ENCODE peak calls at places on chromosomes 6 and 20, in eight cellular contexts. L, D, M, R, X, W, P and S are unnamed samples.

GRCh38 chr20:16209826-16210365 is 363.4 kb downstream of the KIF16B start:
- DNase-seq in W (peak), X (no peak), M (no peak), R (no peak), P (no peak), L (no peak), D (no peak), S (no peak)

GRCh38 chr6:40378071-40378724 is 209.0 kb downstream of the LRFN2 start:
- DNase-seq in W (peak), L (no peak), P (no peak), M (no peak), R (no peak), D (no peak), X (no peak), S (no peak)

GRCh38 chr6:53582963-53583362 is 38.1 kb upstream of the GCLC start:
- DNase-seq in D (no peak), P (no peak), R (peak), L (no peak), W (no peak), X (no peak), M (no peak), S (no peak)

GRCh38 chr20:44805991-44806729 is 4.2 kb downstream of the RIMS4 start:
- DNase-seq in R (no peak), X (peak), M (peak), L (no peak), P (no peak), D (no peak), W (no peak), S (peak)

GRCh38 chr6:122365775-122366403 is 33.6 kb upstream of the HSF2 start:
- DNase-seq in D (no peak), M (no peak), R (no peak), L (no peak), P (no peak), X (no peak), W (no peak), S (peak)

GRCh38 chr20:62700261-62700925 is 8.2 kb upstream of the NTSR1 start:
- DNase-seq in W (no peak), L (no peak), X (no peak), P (no peak), M (peak), R (no peak), D (no peak), S (no peak)

GRCh38 chr20:62430311-62430853 is 3.0 kb upstream of the RBBP8NL start:
- DNase-seq in D (no peak), X (no peak), R (no peak), P (no peak), W (no peak), L (no peak), M (no peak), S (no peak)

GRCh38 chr20:34663213-34663943 is 13.5 kb downstream of the PIGU start:
- DNase-seq in R (no peak), D (no peak), X (no peak), M (no peak), L (no peak), P (no peak), W (no peak), S (no peak)

GRCh38 chr6:52976591-52977035 is 18.5 kb downstream of the GSTA4 start:
- DNase-seq in W (no peak), D (no peak), L (no peak), M (no peak), X (no peak), P (no peak), R (peak), S (no peak)

GRCh38 chr6:55670850-55671413 is 91.9 kb upstream of the HMGCLL1 start:
- DNase-seq in W (no peak), L (no peak), D (no peak), X (no peak), M (no peak), R (no peak), P (no peak), S (no peak)